ENCODE peak calls at places on chromosomes 16 and 17, in four cellular contexts. C is K562, X is GM12891, W is GM12878. Z is an unnamed sample.

GRCh38 chr16:67339453-67339852 is 12.8 kb downstream of the LRRC36 start:
- DNase-seq in C (no peak), X (no peak), W (no peak), Z (no peak)

GRCh38 chr17:78300962-78301820 is 58.7 kb downstream of the SOCS3 start:
- DNase-seq in C (no peak), X (no peak), W (no peak), Z (peak)

GRCh38 chr16:86854058-86854621 is 275.8 kb downstream of the FOXL1 start:
- DNase-seq in C (no peak), X (no peak), W (no peak), Z (no peak)

GRCh38 chr16:83305092-83305491 is 502.7 kb upstream of the HSBP1 start:
- DNase-seq in C (no peak), X (no peak), W (no peak), Z (no peak)

GRCh38 chr17:79592198-79592597 is 18.7 kb downstream of the RBFOX3 start:
- DNase-seq in C (no peak), X (no peak), W (no peak), Z (no peak)

GRCh38 chr17:39772415-39772814 is 34.7 kb downstream of the GRB7 start:
- DNase-seq in C (no peak), X (no peak), W (no peak), Z (no peak)

GRCh38 chr16:54194008-54194731 is 92.4 kb downstream of the IRX3 start:
- DNase-seq in C (no peak), X (no peak), W (no peak), Z (no peak)

GRCh38 chr16:3797904-3798811 is 80.8 kb upstream of the TRAP1 start:
- DNase-seq in C (peak), X (no peak), W (no peak), Z (no peak)

GRCh38 chr17:9594065-9594464 is 17.6 kb downstream of the CFAP52 start:
- DNase-seq in C (no peak), X (no peak), W (no peak), Z (no peak)

GRCh38 chr16:22360963-22361659 is 13.3 kb downstream of the CDR2 start:
- DNase-seq in C (no peak), X (no peak), W (no peak), Z (no peak)

GRCh38 chr17:56887552-56888467 is 26.0 kb downstream of the TRIM25 start:
- DNase-seq in C (no peak), X (no peak), W (no peak), Z (no peak)
- TF ChIP-seq POLR2AphosphoS5 in C (no peak), X (peak), W (peak), Z (no peak)

GRCh38 chr16:47431960-47432359 is 28.9 kb downstream of the ITFG1 start:
- DNase-seq in C (no peak), X (no peak), W (no peak), Z (no peak)
- TF ChIP-seq SPI1 in C (no peak), X (no peak), W (no peak), Z (no peak)

GRCh38 chr17:4582691-4583090 is 1.6 kb upstream of the SMTNL2 start:
- DNase-seq in C (no peak), X (no peak), W (no peak), Z (no peak)

GRCh38 chr17:4579678-4580077 is 4.7 kb upstream of the SMTNL2 start:
- DNase-seq in C (no peak), X (no peak), W (no peak), Z (no peak)

GRCh38 chr17:4582101-4582501 is 2.2 kb upstream of the SMTNL2 start:
- DNase-seq in C (no peak), X (no peak), W (no peak), Z (no peak)

GRCh38 chr17:4577386-4577993 is 6.8 kb upstream of the SMTNL2 start:
- DNase-seq in C (no peak), X (no peak), W (no peak), Z (no peak)

GRCh38 chr17:4580291-4580690 is 4.0 kb upstream of the SMTNL2 start:
- DNase-seq in C (no peak), X (no peak), W (no peak), Z (no peak)
- TF ChIP-seq POLR2AphosphoS5 in C (no peak), X (no peak), W (no peak), Z (no peak)

GRCh38 chr17:82302991-82303943 is 14.1 kb downstream of the CD7 start:
- DNase-seq in C (no peak), X (no peak), W (no peak), Z (no peak)
- TF ChIP-seq SPI1 in C (no peak), X (no peak), W (no peak), Z (no peak)

GRCh38 chr17:81254955-81255717 is 16.0 kb downstream of the NDUFAF8 start:
- DNase-seq in C (peak), X (no peak), W (no peak), Z (peak)

GRCh38 chr17:81251091-81251942 is 12.2 kb downstream of the NDUFAF8 start:
- DNase-seq in C (no peak), X (no peak), W (no peak), Z (no peak)

GRCh38 chr17:81251943-81252301 is 12.8 kb downstream of the NDUFAF8 start:
- DNase-seq in C (no peak), X (no peak), W (no peak), Z (no peak)

GRCh38 chr17:81252336-81253329 is 13.5 kb downstream of the NDUFAF8 start:
- DNase-seq in C (no peak), X (no peak), W (no peak), Z (no peak)

DNA sequence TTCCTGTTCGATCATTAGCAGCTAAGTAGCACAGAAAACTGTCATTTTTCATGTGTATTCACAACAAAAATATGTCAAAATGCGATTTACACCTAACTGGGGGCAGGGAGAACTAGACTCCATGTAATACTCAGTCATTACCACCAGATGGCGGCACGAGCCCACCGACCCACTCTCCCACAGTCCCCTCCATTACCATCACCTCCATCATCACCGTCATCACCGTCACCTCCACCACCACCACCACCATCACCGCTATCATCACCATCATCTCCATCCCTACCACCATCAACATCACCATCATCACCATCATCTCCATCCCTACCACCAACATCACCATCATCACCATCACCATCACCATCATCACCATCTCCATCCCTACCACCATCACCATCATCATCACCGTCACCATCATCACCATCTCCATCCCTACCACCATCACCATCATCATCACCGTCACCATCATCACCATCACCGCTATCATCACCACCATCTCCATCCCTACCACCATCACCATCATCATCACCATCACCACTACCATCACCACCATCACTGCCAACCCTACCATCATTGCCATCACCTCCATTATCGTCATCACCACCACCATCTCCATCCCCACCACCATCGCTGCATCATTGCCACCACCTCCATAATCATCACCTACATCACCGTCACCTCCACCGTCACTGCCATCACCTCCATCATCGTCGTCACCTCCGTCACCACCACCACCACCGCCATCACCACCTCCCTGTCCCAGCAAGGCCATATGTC is 14.4 kb downstream of the NDUFAF8 start:
- DNase-seq in C (peak), X (peak), W (no peak), Z (no peak)
- TF ChIP-seq POLR2AphosphoS5 in C (no peak), X (no peak), W (no peak), Z (no peak)

DNA sequence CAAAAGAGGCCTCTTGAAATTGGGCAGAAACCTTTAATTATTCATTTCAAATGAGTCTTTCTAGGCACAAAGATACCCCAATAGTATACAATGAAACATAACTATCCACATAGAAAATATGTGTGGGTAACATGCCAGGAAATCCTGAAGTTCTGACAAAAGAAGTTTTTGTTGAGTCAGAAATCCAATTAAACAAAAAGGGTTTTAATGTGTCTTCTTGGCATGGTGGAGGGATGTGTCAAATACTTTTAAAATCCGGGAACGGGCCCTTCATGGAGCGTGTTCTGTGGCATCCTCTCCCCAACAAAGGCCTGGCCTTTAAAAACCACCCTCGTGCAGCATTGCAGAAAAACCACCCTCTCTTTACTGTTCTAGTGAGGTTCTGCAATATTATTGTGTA is 14.2 kb downstream of the CDRT4 start:
- DNase-seq in C (no peak), X (no peak), W (no peak), Z (no peak)
- TF ChIP-seq SPI1 in C (no peak), X (no peak), W (no peak), Z (no peak)

GRCh38 chr17:75088465-75088895 is 726 bp downstream of the SLC16A5 start:
- DNase-seq in C (no peak), X (no peak), W (no peak), Z (no peak)

GRCh38 chr17:75087558-75088453 is at the start of gene SLC16A5:
- DNase-seq in C (peak), X (peak), W (no peak), Z (peak)

GRCh38 chr17:75090871-75091854 is 3.4 kb downstream of the SLC16A5 start:
- DNase-seq in C (peak), X (no peak), W (no peak), Z (no peak)

GRCh38 chr17:75087182-75087557 is 584 bp upstream of the SLC16A5 start:
- DNase-seq in C (no peak), X (no peak), W (no peak), Z (no peak)

DNA sequence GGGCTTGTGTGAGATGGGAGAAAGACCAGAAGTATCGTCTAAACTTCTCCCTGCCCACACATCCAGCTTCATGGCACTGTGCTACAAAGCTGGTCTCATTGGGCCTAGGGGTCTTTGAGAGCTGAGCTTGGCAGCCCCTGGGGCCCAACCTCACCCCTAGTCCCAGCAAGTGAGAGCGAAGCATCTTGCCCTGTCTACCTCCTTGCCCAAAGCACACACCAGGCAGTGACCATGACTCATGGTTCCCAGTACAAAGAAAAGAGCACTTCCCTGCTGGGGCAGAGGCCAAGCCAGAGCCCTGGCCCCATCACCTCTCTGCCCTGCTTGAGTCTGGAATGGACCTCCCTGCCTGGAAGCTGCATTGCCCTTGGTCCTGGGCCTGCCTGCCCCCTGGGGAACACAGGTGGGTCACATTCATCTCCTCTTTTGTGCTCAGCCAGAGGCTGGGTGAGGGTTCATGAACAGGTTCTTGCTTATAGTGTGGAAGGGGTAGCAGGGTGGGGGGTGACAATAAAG is 1.2 kb downstream of the SLC16A5 start:
- DNase-seq in C (no peak), X (no peak), W (no peak), Z (no peak)
- TF ChIP-seq POLR2AphosphoS5 in C (no peak), X (no peak), W (no peak), Z (no peak)

GRCh38 chr16:31273676-31274075 is 13.9 kb downstream of the ITGAM start:
- DNase-seq in C (no peak), X (no peak), W (no peak), Z (no peak)
- TF ChIP-seq SPI1 in C (no peak), X (no peak), W (no peak), Z (no peak)

Z was measured in HL-60.